ENCODE peak calls at places on chromosome 9, in nine cellular contexts. One of them, this sample, is unnamed.
A peak's percentile ranks its signal among the peaks of the same experiment; 100 is the strongest.

GRCh38 chr9:127817881-127818434 is 15.3 kb downstream of the FPGS start:
- ATAC-seq in CD8-positive, alpha-beta T cell: no peak
- ATAC-seq in pancreas: no peak
- ATAC-seq in left lung: no peak
- ATAC-seq in activated CD8-positive, alpha-beta T cell treated with anti-CD3 and anti-CD28 coated beads for 36 hours: no peak
- ATAC-seq in right cardiac atrium: no peak
- ATAC-seq in heart right ventricle: no peak
- ATAC-seq in activated B cell treated with CpG ODN at 0.5 μM for 24 hours: no peak
- ATAC-seq in heart left ventricle: no peak
- ATAC-seq in this sample: no peak

GRCh38 chr9:127897194-127897692 is 2.2 kb downstream of the ST6GALNAC6 start:
- ATAC-seq in left lung: peak; percentile 72
- ATAC-seq in heart right ventricle: peak; percentile 91
- ATAC-seq in pancreas: peak; percentile 76
- ATAC-seq in heart left ventricle: peak; percentile 80
- ATAC-seq in activated CD8-positive, alpha-beta T cell treated with anti-CD3 and anti-CD28 coated beads for 36 hours: peak; percentile 29
- ATAC-seq in activated B cell treated with CpG ODN at 0.5 μM for 24 hours: peak; percentile 22
- ATAC-seq in right cardiac atrium: peak; percentile 82
- ATAC-seq in CD8-positive, alpha-beta T cell: peak; percentile 30
- ATAC-seq in this sample: peak; percentile 39

GRCh38 chr9:85377751-85378289 is 363.9 kb downstream of the AGTPBP1 start:
- ATAC-seq in activated B cell treated with CpG ODN at 0.5 μM for 24 hours: no peak
- ATAC-seq in pancreas: no peak
- ATAC-seq in right cardiac atrium: no peak
- ATAC-seq in left lung: no peak
- ATAC-seq in activated CD8-positive, alpha-beta T cell treated with anti-CD3 and anti-CD28 coated beads for 36 hours: peak; percentile 65
- ATAC-seq in heart right ventricle: no peak
- ATAC-seq in heart left ventricle: no peak
- ATAC-seq in CD8-positive, alpha-beta T cell: no peak
- ATAC-seq in this sample: no peak

GRCh38 chr9:14939378-14939777 is 29.1 kb upstream of the FREM1 start:
- ATAC-seq in right cardiac atrium: no peak
- ATAC-seq in left lung: no peak
- ATAC-seq in heart left ventricle: no peak
- ATAC-seq in heart right ventricle: no peak
- ATAC-seq in CD8-positive, alpha-beta T cell: no peak
- ATAC-seq in activated B cell treated with CpG ODN at 0.5 μM for 24 hours: no peak
- ATAC-seq in activated CD8-positive, alpha-beta T cell treated with anti-CD3 and anti-CD28 coated beads for 36 hours: no peak
- ATAC-seq in pancreas: no peak
- ATAC-seq in this sample: no peak

GRCh38 chr9:127423591-127423933 is 620 bp upstream of the ZNF79 start:
- ATAC-seq in left lung: peak; percentile 5
- ATAC-seq in activated B cell treated with CpG ODN at 0.5 μM for 24 hours: no peak
- ATAC-seq in heart right ventricle: peak; percentile 9
- ATAC-seq in heart left ventricle: no peak
- ATAC-seq in right cardiac atrium: no peak
- ATAC-seq in pancreas: peak; percentile 7
- ATAC-seq in CD8-positive, alpha-beta T cell: no peak
- ATAC-seq in activated CD8-positive, alpha-beta T cell treated with anti-CD3 and anti-CD28 coated beads for 36 hours: no peak
- ATAC-seq in this sample: no peak

GRCh38 chr9:111474385-111474784 is 9.8 kb downstream of the ECPAS start:
- ATAC-seq in heart left ventricle: no peak
- ATAC-seq in left lung: no peak
- ATAC-seq in heart right ventricle: no peak
- ATAC-seq in activated B cell treated with CpG ODN at 0.5 μM for 24 hours: no peak
- ATAC-seq in activated CD8-positive, alpha-beta T cell treated with anti-CD3 and anti-CD28 coated beads for 36 hours: no peak
- ATAC-seq in right cardiac atrium: no peak
- ATAC-seq in CD8-positive, alpha-beta T cell: no peak
- ATAC-seq in pancreas: no peak
- ATAC-seq in this sample: no peak

GRCh38 chr9:123119566-123119965 is 86.1 kb downstream of the GPR21 start:
- ATAC-seq in heart left ventricle: no peak
- ATAC-seq in left lung: peak; percentile 94
- ATAC-seq in CD8-positive, alpha-beta T cell: no peak
- ATAC-seq in heart right ventricle: peak; percentile 67
- ATAC-seq in right cardiac atrium: no peak
- ATAC-seq in pancreas: no peak
- ATAC-seq in activated CD8-positive, alpha-beta T cell treated with anti-CD3 and anti-CD28 coated beads for 36 hours: no peak
- ATAC-seq in activated B cell treated with CpG ODN at 0.5 μM for 24 hours: no peak
- ATAC-seq in this sample: no peak

GRCh38 chr9:107614765-107615164 is 125.2 kb upstream of the KLF4 start:
- ATAC-seq in activated B cell treated with CpG ODN at 0.5 μM for 24 hours: no peak
- ATAC-seq in left lung: no peak
- ATAC-seq in heart right ventricle: no peak
- ATAC-seq in activated CD8-positive, alpha-beta T cell treated with anti-CD3 and anti-CD28 coated beads for 36 hours: no peak
- ATAC-seq in right cardiac atrium: no peak
- ATAC-seq in CD8-positive, alpha-beta T cell: no peak
- ATAC-seq in pancreas: no peak
- ATAC-seq in heart left ventricle: no peak
- ATAC-seq in this sample: no peak

GRCh38 chr9:136961279-136962065 is 9.4 kb downstream of the LCN12 start:
- ATAC-seq in left lung: peak; percentile 47
- ATAC-seq in right cardiac atrium: peak; percentile 89
- ATAC-seq in activated CD8-positive, alpha-beta T cell treated with anti-CD3 and anti-CD28 coated beads for 36 hours: no peak
- ATAC-seq in heart left ventricle: peak; percentile 55
- ATAC-seq in CD8-positive, alpha-beta T cell: no peak
- ATAC-seq in heart right ventricle: peak; percentile 78
- ATAC-seq in activated B cell treated with CpG ODN at 0.5 μM for 24 hours: no peak
- ATAC-seq in pancreas: peak; percentile 18
- ATAC-seq in this sample: no peak

GRCh38 chr9:72734631-72735030 is 213.2 kb downstream of the TMC1 start:
- ATAC-seq in right cardiac atrium: no peak
- ATAC-seq in heart right ventricle: no peak
- ATAC-seq in left lung: no peak
- ATAC-seq in activated CD8-positive, alpha-beta T cell treated with anti-CD3 and anti-CD28 coated beads for 36 hours: no peak
- ATAC-seq in activated B cell treated with CpG ODN at 0.5 μM for 24 hours: no peak
- ATAC-seq in heart left ventricle: no peak
- ATAC-seq in pancreas: peak; percentile 37
- ATAC-seq in CD8-positive, alpha-beta T cell: no peak
- ATAC-seq in this sample: no peak